ENCODE peak calls at places on chromosomes 2 and 18, in six cellular contexts. U is D341Med; S is stimulated activated CD8-positive, alpha-beta memory T cell treated with anti-CD3 and anti-CD28 coated beads, Interleukin-12 subunit alpha, Interleukin-12 subunit beta, amount 100 ng/mL, for 1 hour; C is cardiac fibroblast; Q is PC-9; A is 8988T. J is an unnamed sample.

GRCh38 chr2:231162036-231162345 is 36.4 kb upstream of the ARMC9 start:
- DNase-seq in S (no peak), C (peak), A (no peak), U (no peak), Q (peak), J (no peak)

GRCh38 chr18:12313530-12314245 is 5.6 kb downstream of the TUBB6 start:
- DNase-seq in Q (no peak), A (no peak), U (no peak), C (no peak), S (no peak), J (no peak)

GRCh38 chr2:179574061-179574519 is 287.3 kb downstream of the ZNF385B start:
- DNase-seq in Q (no peak), C (no peak), A (no peak), S (no peak), U (no peak), J (no peak)

GRCh38 chr2:64007924-64008323 is 11.3 kb downstream of the VPS54 start:
- DNase-seq in C (no peak), Q (no peak), A (no peak), U (no peak), S (no peak), J (no peak)

GRCh38 chr2:23916727-23917458 is 10.0 kb downstream of the ATAD2B start:
- DNase-seq in U (no peak), C (no peak), Q (peak), A (no peak), S (no peak), J (no peak)

GRCh38 chr2:162100579-162100978 is 26.6 kb upstream of the DPP4 start:
- DNase-seq in C (no peak), S (no peak), U (no peak), Q (no peak), A (no peak), J (no peak)

GRCh38 chr2:234420406-234420805 is 76.5 kb downstream of the ARL4C start:
- DNase-seq in C (no peak), A (no peak), S (no peak), U (no peak), Q (no peak), J (no peak)

GRCh38 chr2:33336036-33336625 is 140.3 kb upstream of the RASGRP3 start:
- DNase-seq in Q (no peak), U (no peak), C (no peak), S (no peak), A (no peak), J (no peak)

GRCh38 chr2:171726841-171727460 is 39.7 kb downstream of the DYNC1I2 start:
- DNase-seq in C (no peak), Q (no peak), A (no peak), S (no peak), U (no peak), J (no peak)

GRCh38 chr2:200482194-200482593 is 27.7 kb downstream of the KCTD18 start:
- DNase-seq in Q (no peak), C (no peak), U (no peak), A (no peak), S (no peak), J (no peak)

GRCh38 chr2:237790353-237790752 is 8.2 kb upstream of the RBM44 start:
- DNase-seq in S (no peak), C (peak), A (no peak), U (no peak), Q (no peak), J (no peak)

GRCh38 chr2:151289972-151290335 is 486 bp upstream of the NMI start:
- DNase-seq in Q (peak), S (peak), A (no peak), U (no peak), C (peak), J (peak)

GRCh38 chr2:112629823-112630222 is 15.9 kb upstream of the SLC20A1 start:
- DNase-seq in Q (no peak), S (no peak), A (no peak), C (no peak), U (no peak), J (no peak)

GRCh38 chr2:238845583-238846480 is 2.1 kb upstream of the TWIST2 start:
- DNase-seq in S (no peak), U (no peak), C (no peak), A (no peak), Q (no peak), J (no peak)

GRCh38 chr2:68172990-68173715 is 15.5 kb downstream of the PNO1 start:
- DNase-seq in U (no peak), C (no peak), Q (no peak), A (no peak), S (no peak), J (no peak)

GRCh38 chr2:232831496-232831895 is 38.6 kb upstream of the SNORC start:
- DNase-seq in A (no peak), U (no peak), Q (no peak), S (no peak), C (no peak), J (no peak)

GRCh38 chr2:219041252-219041651 is at the start of gene CFAP65:
- DNase-seq in C (peak), A (no peak), S (no peak), U (peak), Q (no peak), J (no peak)

GRCh38 chr2:233445152-233445830 is 91.0 kb downstream of the DGKD start:
- DNase-seq in Q (no peak), S (no peak), A (no peak), C (no peak), U (no peak), J (no peak)

GRCh38 chr2:64656379-64656778 is 2.7 kb upstream of the SERTAD2 start:
- DNase-seq in C (peak), A (no peak), U (no peak), Q (no peak), S (no peak), J (no peak)

GRCh38 chr2:169528271-169528701 is 18.8 kb downstream of the KLHL41 start:
- DNase-seq in S (peak), U (peak), Q (no peak), C (peak), A (no peak), J (peak)

GRCh38 chr2:196257086-196257485 is 85.7 kb upstream of the STK17B start:
- DNase-seq in S (no peak), Q (no peak), A (no peak), C (no peak), U (no peak), J (no peak)

J was measured in NK-92 treated with Interleukin-12 subunit alpha and Interleukin-12 subunit beta, amount 100 ng/mL, for 24 hours.